ENCODE peak calls at places on chromosomes 13 and 19, in four cellular contexts. V is ELF-1; C is activated T-cell treated with anti-CD3 and anti-CD28 coated beads, Interleukin-2, amount 50 U/mL, for 72 hours; L is kidney glomerular epithelial cell. F is an unnamed sample.

GRCh38 chr19:35115538-35115951 is at the start of gene FXYD3:
- DNase-seq in V (no peak), L (no peak), C (no peak), F (no peak)

GRCh38 chr13:23888658-23889597 is at the start of gene MIPEP:
- DNase-seq in V (peak), C (peak), L (peak), F (peak)

GRCh38 chr13:81051873-81052272 is 710.9 kb upstream of the SPRY2 start:
- DNase-seq in V (no peak), C (no peak), L (no peak), F (no peak)

GRCh38 chr13:74133657-74134201 is 475 bp downstream of the KLF12 start:
- DNase-seq in L (peak), C (peak), V (peak), F (peak)

GRCh38 chr13:48775285-48775684 is 121.6 kb downstream of the CYSLTR2 start:
- DNase-seq in L (no peak), C (no peak), V (no peak), F (peak)

GRCh38 chr19:367561-367960 is 23.0 kb upstream of the MIER2 start:
- DNase-seq in V (no peak), C (no peak), L (no peak), F (no peak)

GRCh38 chr13:106695139-106695538 is 127.2 kb upstream of the ARGLU1 start:
- DNase-seq in V (no peak), C (no peak), L (no peak), F (no peak)

GRCh38 chr13:43364210-43365041 is 341.0 kb downstream of the DNAJC15 start:
- DNase-seq in C (no peak), L (no peak), V (peak), F (peak)

GRCh38 chr13:44967656-44968451 is 21.4 kb downstream of the NUFIP1 start:
- DNase-seq in L (no peak), V (no peak), C (no peak), F (no peak)

GRCh38 chr19:5112175-5112574 is 143.3 kb downstream of the KDM4B start:
- DNase-seq in C (no peak), V (no peak), L (no peak), F (no peak)

GRCh38 chr19:35231956-35232746 is 3.6 kb upstream of the FAM187B start:
- DNase-seq in V (no peak), L (no peak), C (no peak), F (no peak)

GRCh38 chr13:52006491-52007245 is 4.6 kb downstream of the ATP7B start:
- DNase-seq in L (no peak), C (no peak), V (no peak), F (no peak)

GRCh38 chr13:52003551-52003950 is 7.7 kb downstream of the ATP7B start:
- DNase-seq in C (no peak), L (no peak), V (peak), F (no peak)

GRCh38 chr19:55618426-55618825 is 5.9 kb downstream of the ZNF784 start:
- DNase-seq in C (no peak), V (no peak), L (no peak), F (no peak)

GRCh38 chr19:14035706-14036105 is 4.1 kb downstream of the IL27RA start:
- DNase-seq in V (no peak), C (no peak), L (no peak), F (peak)

GRCh38 chr13:113448545-113448884 is 4.8 kb downstream of the ADPRHL1 start:
- DNase-seq in V (peak), L (no peak), C (no peak), F (no peak)

GRCh38 chr19:54478677-54479266 is 5.7 kb upstream of the CDC42EP5 start:
- DNase-seq in V (peak), L (no peak), C (no peak), F (peak)